ENCODE peak calls at places on chromosomes 11 and 22, in four cellular contexts. P is OCI-LY7, F is heart left ventricle, J is AG10803. C is an unnamed sample.

GRCh38 chr11:63567044-63567840 is 4.1 kb upstream of the PLAAT2 start:
- DNase-seq in J (peak), F (no peak), P (peak), C (no peak)

GRCh38 chr22:40560551-40560950 is 76.0 kb downstream of the MRTFA start:
- DNase-seq in F (no peak), J (peak), P (no peak), C (no peak)

GRCh38 chr22:44351685-44352377 is 39.1 kb upstream of the SHISAL1 start:
- DNase-seq in P (no peak), J (peak), F (no peak), C (no peak)

GRCh38 chr22:46246178-46246577 is 3.9 kb downstream of the CDPF1 start:
- DNase-seq in J (no peak), F (no peak), P (no peak), C (no peak)

GRCh38 chr11:74025467-74026166 is 16.7 kb upstream of the UCP3 start:
- DNase-seq in F (no peak), J (peak), P (no peak), C (no peak)

GRCh38 chr11:66002648-66003225 is 434 bp downstream of the BANF1 start:
- DNase-seq in F (no peak), P (no peak), J (peak), C (no peak)

GRCh38 chr22:39471421-39472141 is 14.8 kb downstream of the MGAT3 start:
- DNase-seq in P (no peak), F (peak), J (peak), C (no peak)

GRCh38 chr11:70762810-70763209 is 364.5 kb downstream of the CTTN start:
- DNase-seq in P (no peak), F (no peak), J (no peak), C (no peak)

GRCh38 chr11:93123351-93123898 is 74.4 kb downstream of the SLC36A4 start:
- DNase-seq in J (no peak), P (no peak), F (peak), C (no peak)

GRCh38 chr11:132519226-132519860 is 1013.0 kb downstream of the OPCML start:
- DNase-seq in J (peak), P (no peak), F (no peak), C (no peak)

GRCh38 chr11:125404811-125405481 is 91.1 kb downstream of the FEZ1 start:
- DNase-seq in P (peak), J (peak), F (peak), C (peak)

GRCh38 chr11:77375114-77375513 is 73.6 kb upstream of the GDPD4 start:
- DNase-seq in F (no peak), P (no peak), J (no peak), C (no peak)

GRCh38 chr22:37999236-37999635 is 14.9 kb upstream of the SOX10 start:
- DNase-seq in F (no peak), J (no peak), P (no peak), C (no peak)

GRCh38 chr22:26616650-26617049 is 1.2 kb downstream of the CRYBB1 start:
- DNase-seq in J (no peak), F (no peak), P (peak), C (no peak)

GRCh38 chr11:11076879-11077278 is 219.0 kb upstream of the ZBED5 start:
- DNase-seq in J (no peak), P (no peak), F (no peak), C (no peak)

GRCh38 chr11:11074686-11075370 is 217.0 kb upstream of the ZBED5 start:
- DNase-seq in P (no peak), F (no peak), J (no peak), C (no peak)

GRCh38 chr11:11073996-11074395 is 216.1 kb upstream of the ZBED5 start:
- DNase-seq in F (no peak), J (no peak), P (no peak), C (no peak)

GRCh38 chr11:11076276-11076675 is 218.4 kb upstream of the ZBED5 start:
- DNase-seq in F (no peak), J (no peak), P (no peak), C (no peak)

GRCh38 chr11:11075515-11076171 is 217.8 kb upstream of the ZBED5 start:
- DNase-seq in P (no peak), J (no peak), F (no peak), C (no peak)
- TF ChIP-seq CTCF in P (peak), J (no peak), F (no peak), C (no peak)

GRCh38 chr22:30824096-30824495 is 129.4 kb downstream of the OSBP2 start:
- DNase-seq in J (no peak), P (no peak), F (no peak), C (no peak)
- TF ChIP-seq CTCF in J (no peak), P (no peak), F (no peak), C (no peak)

GRCh38 chr22:21642584-21643448 is 714 bp downstream of the SDF2L1 start:
- DNase-seq in J (peak), F (no peak), P (peak), C (peak)

GRCh38 chr22:21641795-21642583 is at the start of gene SDF2L1:
- DNase-seq in F (peak), P (peak), J (peak), C (peak)

GRCh38 chr22:21640810-21641209 is 1.3 kb upstream of the SDF2L1 start:
- DNase-seq in J (no peak), P (no peak), F (no peak), C (no peak)

GRCh38 chr22:21641417-21641794 is 696 bp upstream of the SDF2L1 start:
- DNase-seq in F (no peak), P (no peak), J (peak), C (peak)

GRCh38 chr22:21643533-21644357 is 1.6 kb downstream of the SDF2L1 start:
- DNase-seq in P (peak), J (no peak), F (no peak), C (no peak)
- TF ChIP-seq CTCF in P (peak), J (no peak), F (no peak), C (no peak)

GRCh38 chr11:120304526-120304925 is 20.6 kb upstream of the TLCD5 start:
- DNase-seq in J (no peak), F (no peak), P (no peak), C (no peak)

GRCh38 chr11:120307476-120307875 is 17.6 kb upstream of the TLCD5 start:
- DNase-seq in F (no peak), P (no peak), J (no peak), C (no peak)

GRCh38 chr11:120308081-120308480 is 17.0 kb upstream of the TLCD5 start:
- DNase-seq in J (no peak), P (no peak), F (no peak), C (no peak)

GRCh38 chr11:120305286-120305685 is 19.8 kb upstream of the TLCD5 start:
- DNase-seq in P (no peak), F (no peak), J (no peak), C (no peak)

DNA sequence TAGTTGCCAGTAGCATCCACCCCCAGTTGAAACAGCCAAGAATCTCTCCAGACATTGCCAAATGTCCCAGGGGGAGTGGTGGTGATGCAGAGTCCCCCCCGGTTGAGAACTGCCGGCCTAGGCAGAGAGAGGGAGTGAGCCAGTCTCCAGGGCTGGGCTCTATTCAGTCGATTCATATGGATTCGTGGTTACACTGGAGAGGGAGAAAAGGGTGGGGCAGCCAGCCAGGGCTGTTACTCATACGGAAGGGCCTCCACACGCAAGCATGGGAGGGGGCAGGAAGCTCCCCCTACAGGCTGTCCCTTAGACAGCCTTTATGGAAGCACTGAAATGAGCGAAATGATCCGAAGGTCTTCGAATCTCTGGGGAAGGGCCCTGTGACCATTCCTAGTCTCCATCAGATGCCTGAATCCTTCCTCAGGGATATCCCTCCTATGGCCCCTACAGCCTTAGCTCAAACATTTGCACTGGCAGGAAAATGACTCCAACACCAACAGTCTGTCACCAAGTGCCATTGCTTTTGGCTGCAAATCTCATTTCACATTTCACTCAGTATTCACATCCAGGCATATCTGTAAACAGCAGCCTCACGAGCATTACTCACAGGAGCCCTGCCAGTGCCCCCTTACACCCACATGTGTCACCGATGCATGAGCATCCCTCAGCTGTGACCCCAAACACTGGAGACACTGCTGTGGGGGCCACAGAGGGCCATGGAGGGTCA is 18.4 kb upstream of the TLCD5 start:
- DNase-seq in P (no peak), J (peak), F (no peak), C (no peak)
- TF ChIP-seq CTCF in P (peak), J (peak), F (no peak), C (peak)

DNA sequence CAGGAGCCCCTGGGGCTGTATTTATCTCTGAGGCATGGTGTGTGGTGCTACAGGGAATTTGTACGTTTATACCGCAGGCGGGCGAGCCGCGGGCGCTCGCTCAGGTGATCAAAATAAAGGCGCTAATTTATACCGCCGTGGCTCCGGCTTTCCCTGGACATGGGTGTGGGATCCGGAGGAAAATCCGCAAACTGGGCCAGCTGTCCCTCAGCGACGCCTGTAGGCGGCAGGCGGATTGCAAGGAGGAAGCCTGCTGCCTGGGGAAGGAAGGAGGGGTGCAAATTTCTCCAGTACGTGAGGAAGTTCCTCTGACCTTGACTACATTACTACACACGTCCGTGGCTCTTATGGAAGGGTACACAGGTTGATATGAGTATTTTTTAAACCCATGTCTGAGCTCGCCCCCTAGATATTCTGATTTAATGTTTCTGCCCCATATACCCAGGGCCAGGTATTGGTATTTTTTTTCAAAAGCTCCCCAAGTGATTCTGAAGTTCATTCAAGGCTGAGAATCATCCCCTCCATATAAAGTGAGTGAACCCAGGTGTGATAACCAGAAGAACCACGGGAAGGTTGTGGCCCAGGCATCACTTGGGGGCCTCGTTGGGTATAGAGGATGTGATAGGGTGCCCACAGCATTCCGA is 2.8 kb downstream of the MYOD1 start:
- DNase-seq in J (no peak), P (no peak), F (no peak), C (peak)
- TF ChIP-seq CTCF in J (peak), P (no peak), F (peak), C (peak)

GRCh38 chr11:120182790-120183491 is 27.9 kb upstream of the OAF start:
- DNase-seq in F (peak), P (peak), J (no peak), C (peak)

GRCh38 chr11:120182357-120182756 is 28.5 kb upstream of the OAF start:
- DNase-seq in J (no peak), F (no peak), P (no peak), C (no peak)

GRCh38 chr11:120181446-120181992 is 29.3 kb upstream of the OAF start:
- DNase-seq in F (no peak), J (no peak), P (no peak), C (no peak)

GRCh38 chr11:120179071-120179672 is 31.7 kb upstream of the OAF start:
- DNase-seq in P (no peak), J (no peak), F (no peak), C (no peak)

GRCh38 chr11:120180571-120181445 is 30.0 kb upstream of the OAF start:
- DNase-seq in J (peak), F (no peak), P (no peak), C (no peak)
- TF ChIP-seq CTCF in J (peak), F (no peak), P (peak), C (no peak)

DNA sequence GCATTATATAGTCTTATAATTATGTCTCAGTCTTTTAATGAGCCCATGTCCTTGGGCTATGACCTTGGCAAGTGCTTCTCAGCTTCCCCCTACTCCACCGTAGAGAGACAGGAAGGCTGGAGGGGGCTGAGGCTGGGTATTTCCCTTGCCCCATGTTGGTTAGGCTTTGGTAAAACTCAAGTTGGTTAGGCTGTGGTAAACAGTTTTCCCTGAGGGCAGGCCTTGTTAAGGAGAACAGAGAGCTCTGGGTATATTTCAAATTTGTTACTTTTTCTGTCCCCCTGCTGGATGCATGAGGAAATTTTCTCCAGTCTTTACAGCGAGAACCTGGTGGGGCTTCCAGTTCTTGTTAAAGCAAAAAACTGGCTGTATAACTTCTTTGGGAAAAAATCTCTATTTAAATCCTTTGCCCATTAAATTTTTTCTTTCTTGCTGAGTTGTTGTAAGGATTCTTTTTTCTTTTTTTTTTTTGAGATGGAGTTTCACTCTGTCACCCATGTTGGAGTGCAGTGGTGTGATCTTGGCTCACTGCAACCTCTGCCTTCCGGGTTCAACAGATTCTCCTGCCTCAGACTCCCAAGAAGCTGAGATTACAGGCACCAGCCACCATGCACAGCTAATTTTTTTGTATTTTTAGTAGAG is 12.2 kb upstream of the DCHS1 start:
- DNase-seq in F (no peak), J (peak), P (peak), C (no peak)
- TF ChIP-seq CTCF in F (peak), J (peak), P (peak), C (peak)

GRCh38 chr11:36156486-36157150 is 132.6 kb downstream of the COMMD9 start:
- DNase-seq in P (no peak), F (no peak), J (no peak), C (no peak)

GRCh38 chr11:36155770-36156485 is 133.3 kb downstream of the COMMD9 start:
- DNase-seq in P (no peak), F (no peak), J (peak), C (no peak)

GRCh38 chr11:36157151-36157519 is 132.1 kb downstream of the COMMD9 start:
- DNase-seq in P (no peak), J (no peak), F (no peak), C (no peak)

GRCh38 chr11:36153581-36153980 is 135.6 kb downstream of the COMMD9 start:
- DNase-seq in J (no peak), F (no peak), P (no peak), C (no peak)

DNA sequence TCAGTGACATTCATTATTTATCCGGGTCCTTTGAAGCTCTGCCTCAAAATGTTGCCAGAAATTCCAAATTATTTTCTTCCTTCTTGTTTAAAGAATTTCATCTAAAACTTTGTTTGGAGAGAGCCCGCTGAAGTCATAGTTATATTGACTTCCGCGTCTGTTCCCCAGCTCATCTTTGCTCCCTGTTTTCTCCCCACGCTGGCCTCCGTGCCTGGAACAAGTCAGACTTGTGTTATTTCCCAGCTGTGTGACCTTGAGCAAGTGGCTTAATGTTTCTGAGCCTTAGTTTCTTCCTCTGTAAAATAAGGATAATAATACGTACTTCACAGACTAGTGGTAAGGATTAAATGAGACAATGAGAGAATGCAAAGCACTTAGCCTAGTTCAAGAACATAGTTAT is 133.9 kb downstream of the COMMD9 start:
- DNase-seq in P (no peak), F (no peak), J (no peak), C (no peak)
- TF ChIP-seq CTCF in P (no peak), F (no peak), J (no peak), C (no peak)